ENCODE peak calls at places on chromosomes 5 and 9, in six cellular contexts. P, D, N, O, C and R are unnamed samples. For H3K9me3, the result is how much of the 10 kb centered on the place peaks cover.

GRCh38 chr5:149166591-149167100 is 25.4 kb downstream of the ABLIM3 start:
- DNase-seq in P (no peak), D (no peak), N (no peak), O (no peak), C (no peak), R (peak)

GRCh38 chr5:42668254-42668653 is 88.4 kb upstream of the CCDC152 start:
- DNase-seq in P (no peak), D (no peak), N (no peak), O (no peak), C (no peak), R (no peak)

GRCh38 chr9:14347408-14348224 is 33.7 kb upstream of the NFIB start:
- DNase-seq in P (no peak), D (peak), N (peak), O (peak), C (peak), R (no peak)

GRCh38 chr9:92642041-92642451 is 27.9 kb downstream of the IPPK start:
- DNase-seq in P (no peak), D (peak), N (no peak), O (no peak), C (no peak), R (no peak)

GRCh38 chr9:3909966-3910650 is 384.3 kb upstream of the RFX3 start:
- DNase-seq in P (no peak), D (no peak), N (peak), O (no peak), C (no peak), R (no peak)

GRCh38 chr9:124623966-124624734 is 117.0 kb upstream of the NR5A1 start:
- DNase-seq in P (no peak), D (no peak), N (no peak), O (no peak), C (peak), R (no peak)

GRCh38 chr9:130421802-130422276 is 22.9 kb upstream of the ASS1 start:
- DNase-seq in P (no peak), D (peak), N (peak), O (peak), C (no peak), R (peak)

GRCh38 chr5:158858011-158858410 is 241.7 kb downstream of the EBF1 start:
- DNase-seq in P (no peak), D (no peak), N (no peak), O (no peak), C (no peak), R (no peak)

GRCh38 chr5:15807861-15808260 is 307.9 kb downstream of the FBXL7 start:
- DNase-seq in P (no peak), D (no peak), N (no peak), O (no peak), C (no peak), R (peak)

GRCh38 chr5:126998201-126998631 is 32.1 kb downstream of the MARCHF3 start:
- DNase-seq in P (no peak), D (no peak), N (peak), O (no peak), C (no peak), R (peak)

GRCh38 chr9:534886-535285 is 306.6 kb upstream of the DMRT1 start:
- DNase-seq in P (no peak), D (no peak), N (no peak), O (no peak), C (no peak), R (no peak)

GRCh38 chr9:35152926-35153325 is 8.9 kb upstream of the UNC13B start:
- DNase-seq in P (no peak), D (no peak), N (no peak), O (no peak), C (peak), R (no peak)
- H3K9me3 ChIP-seq in P (under half), D (under half), N (under half), O (under half), C (under half), R (under half)

GRCh38 chr5:153610009-153610408 is 119.5 kb downstream of the GRIA1 start:
- DNase-seq in P (no peak), D (no peak), N (no peak), O (no peak), C (no peak), R (no peak)
- H4K91ac ChIP-seq in P (no peak), D (no peak), N (no peak), O (no peak), C (no peak), R (no peak)

GRCh38 chr9:138120072-138120471 is 242.5 kb downstream of the CACNA1B start:
- DNase-seq in P (no peak), D (no peak), N (no peak), O (no peak), C (no peak), R (no peak)

GRCh38 chr9:138121438-138122050 is 244.0 kb downstream of the CACNA1B start:
- DNase-seq in P (no peak), D (no peak), N (no peak), O (no peak), C (no peak), R (no peak)

GRCh38 chr9:138122201-138122600 is 244.6 kb downstream of the CACNA1B start:
- DNase-seq in P (no peak), D (no peak), N (no peak), O (no peak), C (no peak), R (no peak)

GRCh38 chr9:138119202-138120027 is 241.8 kb downstream of the CACNA1B start:
- DNase-seq in P (no peak), D (no peak), N (no peak), O (no peak), C (no peak), R (no peak)

DNA sequence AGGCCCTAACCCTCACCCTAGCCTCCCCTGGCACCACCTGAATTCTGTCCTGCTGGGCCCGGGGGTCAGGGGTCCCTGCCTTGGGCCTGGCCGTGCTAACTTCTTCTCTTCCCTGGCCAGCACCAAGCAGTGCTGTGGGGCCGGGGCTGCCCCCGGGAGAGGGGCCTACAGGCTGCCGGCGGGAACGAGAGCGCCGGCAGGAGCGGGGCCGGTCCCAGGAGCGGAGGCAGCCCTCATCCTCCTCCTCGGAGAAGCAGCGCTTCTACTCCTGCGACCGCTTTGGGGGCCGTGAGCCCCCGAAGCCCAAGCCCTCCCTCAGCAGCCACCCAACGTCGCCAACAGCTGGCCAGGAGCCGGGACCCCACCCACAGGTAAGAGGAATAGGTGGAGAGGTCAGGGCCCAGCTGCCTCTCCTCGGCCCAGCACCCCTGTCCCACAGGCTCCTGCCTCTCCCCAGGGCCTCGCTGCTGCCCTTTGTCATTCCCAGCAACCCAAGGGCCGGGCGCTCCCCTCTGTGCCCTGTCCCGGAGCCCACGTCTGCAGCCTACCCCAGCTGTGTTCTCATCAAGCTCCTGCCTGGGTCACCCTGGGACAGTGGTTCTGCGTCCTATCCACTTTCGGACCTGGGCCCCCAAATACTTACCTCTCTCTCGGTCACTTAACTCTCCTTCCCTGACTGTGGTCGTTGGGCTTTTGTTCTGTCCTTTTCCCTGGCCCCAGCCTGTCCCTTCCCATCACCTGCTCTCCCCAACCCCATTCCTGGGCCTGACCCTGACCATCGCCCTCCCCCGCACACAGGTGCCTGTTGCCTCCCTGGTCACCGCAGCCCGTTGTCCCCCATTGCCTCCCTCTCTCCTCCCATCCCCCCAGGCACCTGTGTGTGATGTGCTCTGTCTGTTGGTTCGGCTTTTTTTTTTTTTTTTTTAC is 243.2 kb downstream of the CACNA1B start:
- DNase-seq in P (no peak), D (no peak), N (no peak), O (no peak), C (no peak), R (no peak)
- H3K9me3 ChIP-seq in P (under half), D (half or more), N (under half), O (half or more), C (half or more), R (half or more)

DNA sequence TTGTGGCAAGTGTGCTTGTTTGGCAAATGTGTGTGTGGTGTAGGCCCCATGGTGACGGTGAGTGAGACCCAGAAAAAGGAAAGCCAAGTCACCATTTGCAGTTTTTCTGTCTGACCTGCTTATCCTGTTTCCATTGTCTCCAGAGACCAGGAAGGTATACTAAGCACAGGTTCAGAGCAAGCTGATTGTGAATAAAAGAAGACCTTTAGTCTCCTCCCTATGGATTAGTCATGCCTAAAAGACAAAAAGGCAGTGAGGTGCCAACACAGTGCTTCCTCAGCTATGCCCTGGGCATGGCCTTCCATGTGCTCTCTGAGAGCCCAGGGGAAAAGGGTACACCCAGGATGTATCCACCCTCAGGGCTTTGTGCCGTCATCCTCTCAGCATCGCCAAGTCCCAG is 49.2 kb upstream of the SHOC1 start:
- DNase-seq in P (no peak), D (no peak), N (no peak), O (no peak), C (no peak), R (no peak)
- H4K91ac ChIP-seq in P (no peak), D (no peak), N (peak), O (no peak), C (no peak), R (no peak)

DNA sequence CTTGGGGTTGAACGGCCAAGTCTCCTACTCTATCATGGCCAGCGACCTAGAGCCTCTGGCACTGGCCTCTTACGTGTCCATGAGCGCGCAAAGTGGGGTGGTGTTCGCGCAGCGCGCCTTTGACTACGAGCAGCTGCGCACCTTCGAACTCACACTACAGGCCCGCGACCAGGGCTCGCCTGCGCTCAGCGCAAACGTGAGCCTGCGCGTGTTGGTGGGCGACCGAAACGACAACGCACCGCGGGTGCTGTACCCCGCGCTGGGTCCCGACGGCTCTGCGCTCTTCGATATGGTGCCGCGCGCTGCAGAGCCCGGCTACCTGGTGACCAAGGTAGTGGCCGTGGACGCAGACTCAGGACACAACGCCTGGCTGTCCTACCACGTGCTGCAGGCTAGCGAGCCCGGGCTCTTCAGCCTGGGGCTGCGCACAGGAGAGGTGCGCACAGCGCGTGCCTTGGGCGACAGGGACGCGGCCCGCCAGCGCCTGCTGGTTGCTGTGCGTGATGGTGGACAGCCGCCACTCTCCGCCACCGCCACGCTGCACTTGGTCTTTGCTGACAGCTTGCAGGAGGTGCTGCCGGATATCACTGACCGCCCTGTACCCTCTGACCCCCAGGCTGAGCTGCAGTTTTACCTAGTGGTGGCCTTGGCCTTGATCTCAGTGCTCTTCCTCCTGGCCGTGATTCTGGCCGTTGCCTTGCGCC is 2.0 kb downstream of the PCDHGB5 start:
- DNase-seq in P (no peak), D (no peak), N (no peak), O (no peak), C (no peak), R (no peak)
- H3K9me3 ChIP-seq in P (under half), D (under half), N (half or more), O (under half), C (under half), R (under half)

DNA sequence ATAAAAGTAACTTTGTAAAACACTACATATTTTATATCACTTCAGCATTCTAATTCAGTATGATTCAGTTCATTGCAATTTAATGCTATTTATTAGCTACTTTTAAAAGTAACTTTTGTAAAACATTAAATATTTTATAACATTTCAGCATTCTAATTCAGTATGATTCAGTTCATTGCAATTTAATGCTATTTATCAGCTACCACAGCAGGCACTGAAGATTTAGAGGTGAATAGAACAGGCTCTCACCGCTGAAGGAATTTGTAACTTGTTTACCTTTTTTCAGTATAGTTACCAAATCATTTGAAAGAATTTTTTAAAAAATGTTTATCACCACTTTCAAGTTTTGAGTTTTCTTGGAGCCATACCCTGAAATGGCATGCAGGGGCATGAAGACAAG is 266.4 kb upstream of the DAB2 start:
- DNase-seq in P (no peak), D (no peak), N (no peak), O (no peak), C (no peak), R (no peak)
- H4K91ac ChIP-seq in P (no peak), D (no peak), N (no peak), O (no peak), C (no peak), R (no peak)

DNA sequence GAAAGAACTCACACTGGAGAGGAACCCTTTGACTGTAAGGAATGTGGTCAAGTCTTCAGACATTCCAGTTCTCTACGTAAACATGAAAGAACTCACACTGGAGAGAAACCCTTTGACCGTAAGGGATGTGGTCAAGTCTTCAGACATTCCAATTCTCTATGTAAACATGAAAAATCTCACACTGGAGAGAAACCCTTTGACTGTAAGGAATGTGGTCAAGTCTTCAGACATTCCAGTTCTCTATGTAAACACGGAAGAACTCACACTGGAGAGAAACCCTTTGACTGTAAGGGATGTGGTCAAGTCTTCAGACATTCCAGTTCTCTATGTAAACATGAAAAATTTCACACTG is 32.6 kb downstream of the MAPK9 start:
- DNase-seq in P (no peak), D (no peak), N (peak), O (no peak), C (peak), R (peak)
- H3K9me3 ChIP-seq in P (under half), D (half or more), N (half or more), O (half or more), C (under half), R (half or more)

GRCh38 chr5:53475320-53475719 is 5.1 kb upstream of the FST start:
- DNase-seq in P (no peak), D (no peak), N (no peak), O (no peak), C (no peak), R (no peak)
- H4K91ac ChIP-seq in P (no peak), D (no peak), N (no peak), O (no peak), C (no peak), R (no peak)

GRCh38 chr5:179134511-179134910 is 74.3 kb downstream of the ZNF354C start:
- DNase-seq in P (no peak), D (no peak), N (no peak), O (no peak), C (no peak), R (no peak)
- H3K9me3 ChIP-seq in P (under half), D (under half), N (under half), O (under half), C (under half), R (under half)

GRCh38 chr5:112758676-112759075 is 21.0 kb downstream of the APC start:
- DNase-seq in P (no peak), D (no peak), N (no peak), O (no peak), C (no peak), R (no peak)

GRCh38 chr5:112757468-112758208 is 20.0 kb downstream of the APC start:
- DNase-seq in P (peak), D (no peak), N (peak), O (no peak), C (peak), R (peak)

GRCh38 chr5:112762113-112762810 is 24.6 kb downstream of the APC start:
- DNase-seq in P (no peak), D (no peak), N (no peak), O (no peak), C (no peak), R (peak)

GRCh38 chr5:112763165-112763564 is 25.5 kb downstream of the APC start:
- DNase-seq in P (no peak), D (no peak), N (no peak), O (no peak), C (no peak), R (no peak)
- H4K91ac ChIP-seq in P (no peak), D (no peak), N (no peak), O (no peak), C (no peak), R (no peak)